ENCODE peak calls at places on chromosomes 3 and 15, in four cellular contexts. D is HepG2, R is right lobe of liver, Q is Peyer's patch. M is an unnamed sample.

GRCh38 chr3:132399054-132399929 is 18.0 kb upstream of the DNAJC13 start:
- DNase-seq in R (no peak), D (peak; percentile 23), Q (no peak), M (peak; percentile 27)

GRCh38 chr3:124395584-124396340 is 334.5 kb upstream of the UMPS start:
- DNase-seq in R (peak; percentile 59), Q (no peak), D (no peak), M (peak; percentile 22)

GRCh38 chr3:151789853-151790463 is 24.0 kb upstream of the AADAC start:
- DNase-seq in R (no peak), Q (no peak), D (peak; percentile 4), M (no peak)

GRCh38 chr3:197478746-197479668 is 76.8 kb downstream of the BDH1 start:
- DNase-seq in R (peak; percentile 63), D (no peak), Q (no peak), M (peak; percentile 32)

GRCh38 chr3:79383402-79384012 is 384.3 kb downstream of the ROBO1 start:
- DNase-seq in R (no peak), Q (no peak), D (no peak), M (no peak)

GRCh38 chr3:36373661-36374060 is 6.6 kb upstream of the STAC start:
- DNase-seq in R (no peak), D (no peak), Q (no peak), M (no peak)

GRCh38 chr3:195815169-195815771 is 3.5 kb upstream of the MUC4 start:
- DNase-seq in Q (peak; percentile 40), D (peak; percentile 12), R (no peak), M (no peak)

GRCh38 chr3:55330756-55331155 is 156.3 kb downstream of the WNT5A start:
- DNase-seq in Q (no peak), R (no peak), D (no peak), M (no peak)

GRCh38 chr3:11288786-11289637 is 16.8 kb downstream of the ATG7 start:
- DNase-seq in Q (no peak), R (no peak), D (peak; percentile 23), M (no peak)

GRCh38 chr3:140007081-140007480 is 72.1 kb downstream of the CLSTN2 start:
- DNase-seq in D (no peak), Q (no peak), R (no peak), M (no peak)

GRCh38 chr3:107661447-107662108 is 138.8 kb downstream of the BBX start:
- DNase-seq in Q (no peak), D (no peak), R (no peak), M (no peak)

GRCh38 chr15:66578286-66578875 is 12.6 kb upstream of the LCTL start:
- DNase-seq in R (no peak), Q (peak; percentile 10), D (no peak), M (no peak)

GRCh38 chr3:46389306-46389705 is 17.6 kb downstream of the CCR5AS start:
- DNase-seq in Q (no peak), D (no peak), R (no peak), M (no peak)

GRCh38 chr15:32641517-32642059 is at the start of gene SCG5:
- DNase-seq in R (no peak), D (no peak), Q (peak; percentile 55), M (peak; percentile 57)

GRCh38 chr15:31439328-31439727 is 112.7 kb downstream of the KLF13 start:
- DNase-seq in D (peak; percentile 35), Q (peak; percentile 66), R (no peak), M (no peak)

GRCh38 chr15:93349146-93349545 is 260.1 kb upstream of the RGMA start:
- DNase-seq in Q (no peak), R (no peak), D (no peak), M (no peak)

GRCh38 chr15:48355377-48355776 is 24.1 kb downstream of the DUT start:
- DNase-seq in D (peak; percentile 54), R (no peak), Q (no peak), M (no peak)

GRCh38 chr3:171817074-171817748 is 6.9 kb upstream of the PLD1 start:
- DNase-seq in R (no peak), D (no peak), Q (no peak), M (no peak)

GRCh38 chr3:184129012-184129411 is 6.1 kb upstream of the EIF2B5 start:
- DNase-seq in R (no peak), D (peak; percentile 48), Q (no peak), M (peak; percentile 26)

GRCh38 chr3:194275721-194276120 is 75.4 kb downstream of the CPN2 start:
- DNase-seq in Q (no peak), D (no peak), R (no peak), M (peak; percentile 5)

GRCh38 chr15:84598993-84599392 is 1.8 kb upstream of the ZSCAN2 start:
- DNase-seq in Q (no peak), R (no peak), D (peak; percentile 65), M (peak; percentile 37)

GRCh38 chr3:175651716-175652115 is 792.6 kb downstream of the NAALADL2 start:
- DNase-seq in Q (no peak), D (no peak), R (no peak), M (no peak)

GRCh38 chr15:95169701-95170459 is 938.5 kb downstream of the MCTP2 start:
- DNase-seq in Q (no peak), D (no peak), R (no peak), M (peak; percentile 34)

GRCh38 chr15:75661041-75661778 is 13.5 kb downstream of the SNX33 start:
- DNase-seq in R (peak; percentile 90), Q (peak; percentile 70), D (peak; percentile 45), M (peak; percentile 73)

GRCh38 chr3:56200251-56200650 is 268.0 kb downstream of the ERC2 start:
- DNase-seq in D (no peak), Q (no peak), R (no peak), M (no peak)

GRCh38 chr15:40334541-40334940 is 6.2 kb downstream of the CCDC9B start:
- DNase-seq in D (no peak), Q (no peak), R (no peak), M (no peak)

GRCh38 chr3:135706758-135707375 is 258.7 kb upstream of the PPP2R3A start:
- DNase-seq in D (no peak), R (no peak), Q (no peak), M (no peak)

GRCh38 chr15:61051570-61052031 is 177.5 kb downstream of the RORA start:
- DNase-seq in R (no peak), Q (no peak), D (peak; percentile 24), M (peak; percentile 23)

GRCh38 chr3:144270100-144270499 is 298.5 kb downstream of the DIPK2A start:
- DNase-seq in D (no peak), Q (no peak), R (no peak), M (peak; percentile 20)

GRCh38 chr3:64445318-64446300 is 220.3 kb upstream of the PRICKLE2 start:
- DNase-seq in Q (no peak), D (no peak), R (no peak), M (peak; percentile 60)

GRCh38 chr3:41200669-41201021 is 1.3 kb downstream of the CTNNB1 start:
- DNase-seq in D (peak; percentile 43), Q (no peak), R (no peak), M (no peak)

GRCh38 chr3:46228259-46229222 is 13.7 kb upstream of the CCR3 start:
- DNase-seq in Q (no peak), R (no peak), D (no peak), M (no peak)

GRCh38 chr15:45804028-45804427 is 169.2 kb downstream of the SQOR start:
- DNase-seq in R (no peak), D (no peak), Q (no peak), M (no peak)

GRCh38 chr3:136751259-136752045 is 726 bp downstream of the STAG1 start:
- DNase-seq in Q (peak; percentile 85), D (peak; percentile 82), R (peak; percentile 86), M (peak; percentile 76)

GRCh38 chr3:136750922-136751258 is 1.3 kb downstream of the STAG1 start:
- DNase-seq in Q (no peak), D (no peak), R (no peak), M (no peak)

GRCh38 chr3:136752046-136752326 is 192 bp downstream of the STAG1 start:
- DNase-seq in Q (no peak), D (no peak), R (no peak), M (no peak)

GRCh38 chr3:136753112-136753939 is 1.1 kb upstream of the STAG1 start:
- DNase-seq in R (no peak), D (no peak), Q (no peak), M (no peak)

DNA sequence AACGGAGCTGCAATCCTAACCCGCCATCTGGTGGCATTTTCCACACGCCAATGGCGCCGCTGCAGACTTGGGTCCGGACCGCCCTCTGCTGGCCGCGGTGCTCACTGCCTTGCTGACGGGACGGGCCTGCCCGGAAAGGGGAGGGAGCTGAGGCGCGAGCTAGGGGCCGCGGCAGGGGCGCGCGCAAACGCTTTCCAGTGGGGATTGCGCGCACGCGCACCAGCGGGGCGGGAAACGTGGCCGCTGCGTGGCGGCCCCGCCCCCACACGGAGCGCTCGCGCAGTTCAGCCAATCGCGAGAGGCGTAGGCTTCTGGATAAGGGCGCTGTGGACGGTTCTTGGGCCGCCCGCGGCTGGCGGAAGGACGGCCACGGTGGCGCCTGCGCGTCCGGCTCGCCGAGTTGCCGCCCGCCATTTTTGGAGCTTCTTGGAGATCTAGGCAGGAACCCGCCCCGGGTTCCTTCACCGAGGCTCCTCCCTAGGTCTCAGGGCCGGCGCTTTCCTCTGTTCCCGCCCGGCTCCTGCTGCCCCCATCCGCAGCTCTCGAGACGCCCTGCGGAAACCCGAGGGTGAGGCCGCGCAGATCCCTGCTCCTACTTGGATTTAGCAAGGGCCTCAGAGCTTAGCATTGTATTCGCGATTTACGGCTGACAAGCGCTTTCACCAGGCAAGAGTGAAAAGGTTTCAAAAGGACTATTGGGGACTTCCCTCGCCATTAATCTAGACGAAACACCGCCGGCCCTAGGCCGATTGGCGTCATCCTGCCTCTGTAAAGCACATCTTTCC is at the start of gene STAG1:
- DNase-seq in Q (peak; percentile 100), D (peak; percentile 93), R (peak; percentile 99), M (peak; percentile 99)
- TF ChIP-seq POLR2A in Q (peak; percentile 85), D (peak; percentile 73), R (peak; percentile 94), M (peak; percentile 97)

DNA sequence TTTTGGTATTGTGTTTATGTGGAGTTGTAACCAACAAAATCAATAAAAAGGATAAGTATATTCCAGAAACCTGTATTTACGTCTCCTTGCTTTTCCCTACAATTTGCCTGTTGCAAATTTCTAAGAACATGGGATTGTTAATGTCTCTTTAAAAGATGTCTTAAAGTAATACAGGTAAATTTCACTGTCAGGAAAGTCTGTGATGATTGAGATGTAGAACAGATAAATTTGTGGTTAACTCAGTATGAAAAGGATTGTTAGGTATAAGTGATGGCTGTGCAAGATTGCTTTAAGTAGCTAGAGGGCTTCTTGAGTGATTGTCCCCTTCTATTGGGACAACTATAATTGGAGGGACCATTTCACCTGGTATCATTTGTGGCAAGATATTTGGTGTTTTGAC is 6.8 kb downstream of the PTPRG start:
- DNase-seq in D (no peak), Q (no peak), R (no peak), M (no peak)
- H3K4me1 ChIP-seq in D (peaks cover 54% of the 10 kb centered on the region), Q (no peaks in the 10 kb centered on the region), R (no peaks in the 10 kb centered on the region), M (peaks cover 22% of the 10 kb centered on the region)

GRCh38 chr3:128457918-128458317 is 8.8 kb downstream of the DNAJB8 start:
- DNase-seq in R (no peak), D (no peak), Q (no peak), M (no peak)
- H3K27me3 ChIP-seq in R (no peaks in the 10 kb centered on the region), D (peaks cover 90% of the 10 kb centered on the region), Q (no peaks in the 10 kb centered on the region), M (no peaks in the 10 kb centered on the region)

DNA sequence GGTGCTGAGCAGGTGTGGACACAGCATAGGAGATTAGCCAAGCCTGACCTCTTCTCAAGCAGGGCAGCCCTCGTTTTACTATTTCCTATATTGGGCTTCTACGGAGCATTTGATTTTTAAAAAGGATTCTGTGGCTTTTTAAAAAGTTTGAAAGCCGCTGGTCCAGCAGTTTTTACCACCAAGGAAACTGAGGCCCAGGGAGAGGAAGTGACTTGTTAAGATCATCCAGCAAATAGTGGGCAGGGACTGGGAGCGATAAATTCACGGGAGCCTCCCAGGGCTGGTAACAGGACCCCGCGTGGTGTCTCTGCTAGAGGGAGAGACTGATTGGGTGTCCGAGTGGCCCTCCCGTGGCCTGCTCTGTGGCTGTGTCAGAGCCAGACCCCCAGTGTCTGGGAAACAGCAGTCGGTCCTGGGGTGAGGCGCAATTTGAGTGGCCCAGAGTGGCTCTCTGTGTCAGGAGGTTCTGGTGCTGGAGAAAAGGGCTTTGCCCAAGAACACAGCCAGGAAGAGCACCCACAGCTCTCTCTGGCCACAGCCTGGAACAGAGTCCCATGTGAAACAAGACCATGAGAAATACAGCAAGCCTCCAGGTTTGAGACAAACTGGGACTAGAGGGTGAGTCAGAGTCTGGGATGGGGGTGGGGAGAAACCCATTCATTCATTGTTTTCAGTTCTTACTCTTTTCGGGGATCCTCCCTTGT is 4.2 kb downstream of the FURIN start:
- DNase-seq in R (no peak), Q (peak; percentile 45), D (peak; percentile 56), M (peak; percentile 60)
- TF ChIP-seq POLR2A in R (peak; percentile 38), Q (no peak), D (no peak), M (peak; percentile 72)